ENCODE peak calls at places on chromosomes 13 and 19, in ten cellular contexts. Q is Panc1; U is stimulated activated naive B cell treated with anti-CD40 and anti-IgM and Interleukin-4, amounts not matched to agents 10 μg/mL and 1 μg/mL and 100 μg/mL, for 72 hours; M is lower lobe of right lung; K is CD8-positive, alpha-beta T cell; H is foreskin keratinocyte; Z is heart right ventricle; D is Right ventricle myocardium superior; C is GM23338; F is T-helper 17 cell. B is an unnamed sample.

GRCh38 chr13:111460548-111461444 is 140.4 kb downstream of the TEX29 start:
- ATAC-seq in Q (peak), U (peak), M (peak), K (no peak), H (peak), Z (peak), D (peak), C (peak), F (no peak), B (peak)

GRCh38 chr19:53193534-53194222 is 520 bp upstream of the ZNF665 start:
- ATAC-seq in Q (peak), U (peak), M (no peak), K (no peak), H (no peak), Z (peak), D (no peak), C (peak), F (no peak), B (no peak)

GRCh38 chr13:45658586-45659235 is 43.2 kb upstream of the ERICH6B start:
- ATAC-seq in Q (no peak), U (no peak), M (no peak), K (no peak), H (peak), Z (no peak), D (no peak), C (no peak), F (no peak), B (no peak)

GRCh38 chr19:29831041-29831548 is 19.3 kb downstream of the CCNE1 start:
- ATAC-seq in Q (peak), U (no peak), M (peak), K (peak), H (peak), Z (no peak), D (no peak), C (peak), F (peak), B (peak)

GRCh38 chr13:42812311-42812710 is 30.9 kb downstream of the FAM216B start:
- ATAC-seq in Q (no peak), U (no peak), M (no peak), K (no peak), H (no peak), Z (peak), D (peak), C (no peak), F (no peak), B (peak)

GRCh38 chr13:42076309-42076713 is 27.9 kb downstream of the DGKH start:
- ATAC-seq in Q (no peak), U (no peak), M (no peak), K (no peak), H (no peak), Z (no peak), D (no peak), C (no peak), F (no peak), B (no peak)

GRCh38 chr19:18878858-18879578 is 16.9 kb downstream of the CERS1 start:
- ATAC-seq in Q (peak), U (peak), M (peak), K (no peak), H (no peak), Z (peak), D (no peak), C (peak), F (no peak), B (peak)

GRCh38 chr13:32941368-32941767 is 74.9 kb upstream of the KL start:
- ATAC-seq in Q (no peak), U (no peak), M (no peak), K (no peak), H (no peak), Z (no peak), D (no peak), C (no peak), F (no peak), B (no peak)

B was measured in stimulated activated memory B cell treated with anti-CD40 and anti-IgM and Interleukin-4, amounts not matched to agents 10 μg/mL and 1 μg/mL and 100 μg/mL, for 72 hours.